ENCODE peak calls at places on chromosomes 4 and X, in nine cellular contexts. One of them, this sample, is unnamed.

GRCh38 chr4:139609647-139610046 is 53.6 kb upstream of the SETD7 start:
- DNase-seq in transverse colon: no peak
- DNase-seq in endodermal cell: no peak
- DNase-seq in OCI-LY7: no peak
- DNase-seq in skeletal muscle cell: peak
- DNase-seq in fibroblast of lung: peak
- DNase-seq in lower leg skin: no peak
- DNase-seq in cardiac muscle cell: no peak
- DNase-seq in dorsolateral prefrontal cortex: no peak
- DNase-seq in this sample: no peak

GRCh38 chrX:23381688-23382087 is 47.0 kb downstream of the PTCHD1 start:
- DNase-seq in transverse colon: no peak
- DNase-seq in endodermal cell: no peak
- DNase-seq in OCI-LY7: no peak
- DNase-seq in skeletal muscle cell: no peak
- DNase-seq in fibroblast of lung: no peak
- DNase-seq in lower leg skin: no peak
- DNase-seq in cardiac muscle cell: no peak
- DNase-seq in dorsolateral prefrontal cortex: no peak
- DNase-seq in this sample: no peak

GRCh38 chr4:6327220-6327917 is 57.7 kb downstream of the WFS1 start:
- DNase-seq in transverse colon: peak
- DNase-seq in endodermal cell: peak
- DNase-seq in OCI-LY7: peak
- DNase-seq in skeletal muscle cell: no peak
- DNase-seq in fibroblast of lung: peak
- DNase-seq in lower leg skin: peak
- DNase-seq in cardiac muscle cell: peak
- DNase-seq in dorsolateral prefrontal cortex: peak
- DNase-seq in this sample: peak

GRCh38 chr4:154406022-154406835 is 85.4 kb downstream of the DCHS2 start:
- DNase-seq in transverse colon: no peak
- DNase-seq in endodermal cell: no peak
- DNase-seq in OCI-LY7: no peak
- DNase-seq in skeletal muscle cell: no peak
- DNase-seq in fibroblast of lung: no peak
- DNase-seq in lower leg skin: no peak
- DNase-seq in cardiac muscle cell: no peak
- DNase-seq in dorsolateral prefrontal cortex: no peak
- DNase-seq in this sample: no peak

GRCh38 chrX:41781500-41781899 is 57.5 kb downstream of the GPR82 start:
- DNase-seq in transverse colon: no peak
- DNase-seq in endodermal cell: no peak
- DNase-seq in OCI-LY7: peak
- DNase-seq in skeletal muscle cell: no peak
- DNase-seq in fibroblast of lung: peak
- DNase-seq in lower leg skin: no peak
- DNase-seq in cardiac muscle cell: peak
- DNase-seq in dorsolateral prefrontal cortex: no peak
- DNase-seq in this sample: no peak

GRCh38 chr4:113849771-113850170 is 88.2 kb upstream of the CAMK2D start:
- DNase-seq in transverse colon: no peak
- DNase-seq in endodermal cell: no peak
- DNase-seq in OCI-LY7: no peak
- DNase-seq in skeletal muscle cell: peak
- DNase-seq in fibroblast of lung: peak
- DNase-seq in lower leg skin: no peak
- DNase-seq in cardiac muscle cell: no peak
- DNase-seq in dorsolateral prefrontal cortex: peak
- DNase-seq in this sample: peak

GRCh38 chr4:83267121-83267834 is 17.3 kb downstream of the COQ2 start:
- DNase-seq in transverse colon: no peak
- DNase-seq in endodermal cell: no peak
- DNase-seq in OCI-LY7: no peak
- DNase-seq in skeletal muscle cell: peak
- DNase-seq in fibroblast of lung: peak
- DNase-seq in lower leg skin: no peak
- DNase-seq in cardiac muscle cell: no peak
- DNase-seq in dorsolateral prefrontal cortex: no peak
- DNase-seq in this sample: no peak

GRCh38 chrX:128020701-128021100 is 31.5 kb downstream of the ACTRT1 start:
- DNase-seq in transverse colon: no peak
- DNase-seq in endodermal cell: no peak
- DNase-seq in OCI-LY7: no peak
- DNase-seq in skeletal muscle cell: no peak
- DNase-seq in fibroblast of lung: peak
- DNase-seq in lower leg skin: no peak
- DNase-seq in cardiac muscle cell: no peak
- DNase-seq in dorsolateral prefrontal cortex: no peak
- DNase-seq in this sample: no peak

GRCh38 chr4:112058433-112058832 is 86.8 kb upstream of the FAM241A start:
- DNase-seq in transverse colon: no peak
- DNase-seq in endodermal cell: no peak
- DNase-seq in OCI-LY7: no peak
- DNase-seq in skeletal muscle cell: no peak
- DNase-seq in fibroblast of lung: peak
- DNase-seq in lower leg skin: no peak
- DNase-seq in cardiac muscle cell: no peak
- DNase-seq in dorsolateral prefrontal cortex: no peak
- DNase-seq in this sample: no peak

GRCh38 chr4:48337726-48338125 is 3.6 kb upstream of the SLAIN2 start:
- DNase-seq in transverse colon: no peak
- DNase-seq in endodermal cell: no peak
- DNase-seq in OCI-LY7: no peak
- DNase-seq in skeletal muscle cell: no peak
- DNase-seq in fibroblast of lung: no peak
- DNase-seq in lower leg skin: no peak
- DNase-seq in cardiac muscle cell: no peak
- DNase-seq in dorsolateral prefrontal cortex: no peak
- DNase-seq in this sample: no peak

GRCh38 chr4:48341776-48342558 is 638 bp downstream of the SLAIN2 start:
- DNase-seq in transverse colon: peak
- DNase-seq in endodermal cell: peak
- DNase-seq in OCI-LY7: peak
- DNase-seq in skeletal muscle cell: no peak
- DNase-seq in fibroblast of lung: peak
- DNase-seq in lower leg skin: peak
- DNase-seq in cardiac muscle cell: peak
- DNase-seq in dorsolateral prefrontal cortex: peak
- DNase-seq in this sample: peak

GRCh38 chr4:48340276-48340904 is 939 bp upstream of the SLAIN2 start:
- DNase-seq in transverse colon: peak
- DNase-seq in endodermal cell: peak
- DNase-seq in OCI-LY7: peak
- DNase-seq in skeletal muscle cell: no peak
- DNase-seq in fibroblast of lung: peak
- DNase-seq in lower leg skin: no peak
- DNase-seq in cardiac muscle cell: peak
- DNase-seq in dorsolateral prefrontal cortex: no peak
- DNase-seq in this sample: no peak

GRCh38 chr4:48340905-48341775 is at the start of gene SLAIN2:
- DNase-seq in transverse colon: peak
- DNase-seq in endodermal cell: peak
- DNase-seq in OCI-LY7: peak
- DNase-seq in skeletal muscle cell: peak
- DNase-seq in fibroblast of lung: peak
- DNase-seq in lower leg skin: peak
- DNase-seq in cardiac muscle cell: peak
- DNase-seq in dorsolateral prefrontal cortex: peak
- DNase-seq in this sample: peak

DNA sequence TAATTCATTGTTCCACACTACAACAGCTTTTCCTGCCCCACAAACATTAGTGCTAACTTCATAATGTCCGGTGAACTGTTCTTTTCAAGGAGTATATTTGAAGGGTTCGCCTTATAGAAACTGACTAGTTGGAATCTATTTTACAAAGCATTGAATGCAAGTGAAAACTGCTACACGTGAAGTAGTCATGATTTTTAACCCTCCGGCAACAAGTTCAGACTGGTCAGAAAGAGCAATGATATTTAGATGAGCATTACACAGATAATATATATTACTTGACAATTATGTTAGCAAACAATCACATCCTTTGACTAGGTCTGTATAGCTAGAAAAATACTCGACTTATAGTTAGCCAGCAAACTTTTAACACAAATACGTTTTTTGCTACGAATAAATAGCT is 1.7 kb upstream of the SLAIN2 start:
- DNase-seq in transverse colon: no peak
- DNase-seq in endodermal cell: no peak
- DNase-seq in OCI-LY7: no peak
- DNase-seq in skeletal muscle cell: no peak
- DNase-seq in fibroblast of lung: no peak
- DNase-seq in lower leg skin: no peak
- DNase-seq in cardiac muscle cell: no peak
- DNase-seq in dorsolateral prefrontal cortex: no peak
- DNase-seq in this sample: no peak
- H3K4me3 ChIP-seq in transverse colon: peak
- H3K4me3 ChIP-seq in endodermal cell: peak
- H3K4me3 ChIP-seq in OCI-LY7: no peak
- H3K4me3 ChIP-seq in skeletal muscle cell: no peak
- H3K4me3 ChIP-seq in fibroblast of lung: peak
- H3K4me3 ChIP-seq in lower leg skin: no peak
- H3K4me3 ChIP-seq in cardiac muscle cell: no peak
- H3K4me3 ChIP-seq in dorsolateral prefrontal cortex: no peak
- H3K4me3 ChIP-seq in this sample: no peak

DNA sequence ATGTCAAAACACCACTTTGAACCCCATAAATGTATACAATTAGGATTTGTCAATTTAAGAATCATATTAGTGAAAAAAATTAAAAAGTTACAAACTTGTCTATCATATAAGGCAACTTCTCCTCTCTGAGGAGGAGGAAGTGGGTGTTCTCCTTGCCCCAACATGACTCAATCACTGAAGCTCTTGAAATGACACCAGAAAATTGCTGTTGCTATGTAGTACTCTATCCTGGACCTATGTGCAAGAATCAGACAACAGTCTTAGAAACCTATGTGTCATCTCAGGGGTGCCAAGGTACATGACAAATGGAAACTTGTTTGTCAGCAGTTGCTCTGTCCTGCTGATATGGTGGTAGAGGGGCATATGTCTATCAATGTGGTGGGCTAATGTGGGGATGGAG is 47.7 kb downstream of the HMGB3 start:
- DNase-seq in transverse colon: no peak
- DNase-seq in endodermal cell: no peak
- DNase-seq in OCI-LY7: no peak
- DNase-seq in skeletal muscle cell: no peak
- DNase-seq in fibroblast of lung: no peak
- DNase-seq in lower leg skin: no peak
- DNase-seq in cardiac muscle cell: no peak
- DNase-seq in dorsolateral prefrontal cortex: no peak
- DNase-seq in this sample: no peak
- H3K4me3 ChIP-seq in transverse colon: no peak
- H3K4me3 ChIP-seq in endodermal cell: no peak
- H3K4me3 ChIP-seq in OCI-LY7: no peak
- H3K4me3 ChIP-seq in skeletal muscle cell: no peak
- H3K4me3 ChIP-seq in fibroblast of lung: no peak
- H3K4me3 ChIP-seq in lower leg skin: no peak
- H3K4me3 ChIP-seq in cardiac muscle cell: no peak
- H3K4me3 ChIP-seq in dorsolateral prefrontal cortex: no peak
- H3K4me3 ChIP-seq in this sample: no peak

GRCh38 chr4:169137555-169137920 is 127.5 kb upstream of the CBR4 start:
- DNase-seq in transverse colon: no peak
- DNase-seq in endodermal cell: no peak
- DNase-seq in OCI-LY7: no peak
- DNase-seq in skeletal muscle cell: no peak
- DNase-seq in fibroblast of lung: no peak
- DNase-seq in lower leg skin: no peak
- DNase-seq in cardiac muscle cell: no peak
- DNase-seq in dorsolateral prefrontal cortex: no peak
- DNase-seq in this sample: no peak
- H3K4me3 ChIP-seq in transverse colon: no peak
- H3K4me3 ChIP-seq in endodermal cell: no peak
- H3K4me3 ChIP-seq in OCI-LY7: no peak
- H3K4me3 ChIP-seq in skeletal muscle cell: no peak
- H3K4me3 ChIP-seq in fibroblast of lung: no peak
- H3K4me3 ChIP-seq in lower leg skin: no peak
- H3K4me3 ChIP-seq in cardiac muscle cell: no peak
- H3K4me3 ChIP-seq in dorsolateral prefrontal cortex: no peak
- H3K4me3 ChIP-seq in this sample: no peak

GRCh38 chrX:45765281-45765680 is 564.6 kb upstream of the DIPK2B start:
- DNase-seq in transverse colon: no peak
- DNase-seq in endodermal cell: no peak
- DNase-seq in OCI-LY7: no peak
- DNase-seq in skeletal muscle cell: no peak
- DNase-seq in fibroblast of lung: no peak
- DNase-seq in lower leg skin: no peak
- DNase-seq in cardiac muscle cell: no peak
- DNase-seq in dorsolateral prefrontal cortex: no peak
- DNase-seq in this sample: no peak
- H3K4me3 ChIP-seq in transverse colon: no peak
- H3K4me3 ChIP-seq in endodermal cell: no peak
- H3K4me3 ChIP-seq in OCI-LY7: no peak
- H3K4me3 ChIP-seq in skeletal muscle cell: peak
- H3K4me3 ChIP-seq in fibroblast of lung: peak
- H3K4me3 ChIP-seq in lower leg skin: no peak
- H3K4me3 ChIP-seq in cardiac muscle cell: no peak
- H3K4me3 ChIP-seq in dorsolateral prefrontal cortex: no peak
- H3K4me3 ChIP-seq in this sample: no peak

DNA sequence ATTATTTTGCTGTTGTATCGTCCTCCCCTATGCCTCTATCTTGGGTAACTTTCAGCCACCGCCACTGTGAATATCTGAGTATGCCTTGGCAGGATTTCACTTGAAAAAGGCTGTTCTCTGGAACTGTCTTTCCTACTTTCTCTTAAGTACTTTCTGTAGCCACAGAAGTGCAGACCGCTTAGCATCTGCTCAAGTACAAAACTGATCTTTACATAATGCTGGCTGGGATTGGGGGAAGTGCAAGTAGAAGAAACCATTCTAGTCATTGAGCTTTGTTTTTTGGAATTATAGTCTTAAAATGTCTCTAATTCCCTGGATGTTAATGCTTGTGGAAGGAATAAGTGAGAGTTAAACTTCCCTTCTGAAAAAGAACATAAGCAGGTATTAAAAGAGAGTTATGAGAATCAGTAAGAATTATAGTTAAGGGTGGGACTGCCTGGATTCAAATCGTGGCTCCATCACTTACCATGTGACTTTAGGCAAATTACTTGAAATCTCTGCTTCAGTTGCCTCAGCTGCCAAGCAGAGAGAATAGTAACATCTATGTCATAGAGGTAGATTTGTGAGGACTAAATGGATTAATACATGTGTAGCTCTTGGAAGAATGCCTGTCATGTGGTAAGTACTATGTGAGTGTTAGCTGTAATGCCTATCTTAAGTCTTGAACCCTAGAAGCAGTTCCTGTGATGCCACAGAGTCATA is 77.6 kb downstream of the MID1IP1 start:
- DNase-seq in transverse colon: no peak
- DNase-seq in endodermal cell: no peak
- DNase-seq in OCI-LY7: peak
- DNase-seq in skeletal muscle cell: no peak
- DNase-seq in fibroblast of lung: no peak
- DNase-seq in lower leg skin: no peak
- DNase-seq in cardiac muscle cell: no peak
- DNase-seq in dorsolateral prefrontal cortex: peak
- DNase-seq in this sample: no peak
- H3K4me3 ChIP-seq in transverse colon: no peak
- H3K4me3 ChIP-seq in endodermal cell: no peak
- H3K4me3 ChIP-seq in OCI-LY7: peak
- H3K4me3 ChIP-seq in skeletal muscle cell: no peak
- H3K4me3 ChIP-seq in fibroblast of lung: no peak
- H3K4me3 ChIP-seq in lower leg skin: no peak
- H3K4me3 ChIP-seq in cardiac muscle cell: no peak
- H3K4me3 ChIP-seq in dorsolateral prefrontal cortex: no peak
- H3K4me3 ChIP-seq in this sample: no peak

This sample was measured in right atrium auricular region.